ENCODE peak calls at places on chromosomes 5 and 9, in eight cellular contexts. C, L, N, E, Y, G, Z and B are unnamed samples. For H3K79me2, H3K27me3 and H3K4me1, the result is how much of the 10 kb centered on the place peaks cover.

GRCh38 chr5:113221294-113222176 is 213.3 kb downstream of the TSSK1B start:
- DNase-seq in C (no peak), L (no peak), N (peak), E (no peak), Y (no peak), G (no peak), Z (no peak), B (no peak)

GRCh38 chr5:66821626-66822429 is 225.6 kb downstream of the MAST4 start:
- DNase-seq in C (no peak), L (no peak), N (no peak), E (no peak), Y (no peak), G (peak), Z (no peak), B (no peak)

GRCh38 chr9:81492710-81493447 is 196.5 kb downstream of the TLE1 start:
- DNase-seq in C (no peak), L (no peak), N (no peak), E (no peak), Y (peak), G (peak), Z (no peak), B (no peak)

GRCh38 chr5:3325206-3325605 is 270.4 kb upstream of the IRX1 start:
- DNase-seq in C (no peak), L (no peak), N (no peak), E (peak), Y (no peak), G (peak), Z (peak), B (no peak)

GRCh38 chr9:109708507-109708945 is 71.5 kb upstream of the PALM2AKAP2 start:
- DNase-seq in C (no peak), L (no peak), N (no peak), E (no peak), Y (no peak), G (no peak), Z (no peak), B (no peak)

GRCh38 chr5:115184780-115185179 is 15.1 kb upstream of the TRIM36 start:
- DNase-seq in C (no peak), L (no peak), N (no peak), E (no peak), Y (no peak), G (no peak), Z (no peak), B (no peak)

GRCh38 chr9:34259315-34259714 is 69.8 kb downstream of the KIF24 start:
- DNase-seq in C (no peak), L (no peak), N (no peak), E (no peak), Y (no peak), G (no peak), Z (no peak), B (no peak)

GRCh38 chr9:109499631-109500120 is 1.6 kb upstream of the PTPN3 start:
- DNase-seq in C (no peak), L (no peak), N (peak), E (no peak), Y (peak), G (no peak), Z (peak), B (no peak)

GRCh38 chr5:98933446-98934072 is 4.8 kb upstream of the CHD1 start:
- DNase-seq in C (no peak), L (no peak), N (no peak), E (no peak), Y (no peak), G (no peak), Z (no peak), B (peak)

GRCh38 chr5:11890777-11891176 is 13.5 kb downstream of the CTNND2 start:
- DNase-seq in C (no peak), L (no peak), N (peak), E (peak), Y (no peak), G (no peak), Z (no peak), B (no peak)

GRCh38 chr5:102221949-102222348 is 74.1 kb downstream of the SLCO4C1 start:
- DNase-seq in C (no peak), L (no peak), N (no peak), E (no peak), Y (no peak), G (no peak), Z (no peak), B (no peak)

GRCh38 chr5:113487779-113488644 is at the start of gene MCC:
- DNase-seq in C (peak), L (peak), N (peak), E (peak), Y (peak), G (peak), Z (peak), B (no peak)

GRCh38 chr5:43514471-43514815 is 505 bp downstream of the C5orf34 start:
- DNase-seq in C (no peak), L (no peak), N (peak), E (no peak), Y (peak), G (peak), Z (no peak), B (no peak)

GRCh38 chr5:112794410-112794809 is 56.7 kb downstream of the APC start:
- DNase-seq in C (no peak), L (no peak), N (no peak), E (no peak), Y (no peak), G (no peak), Z (no peak), B (no peak)

GRCh38 chr5:17217421-17218352 is at the start of gene BASP1:
- DNase-seq in C (no peak), L (peak), N (peak), E (peak), Y (no peak), G (peak), Z (peak), B (peak)

GRCh38 chr5:179371681-179372675 is 26.7 kb upstream of the ADAMTS2 start:
- DNase-seq in C (no peak), L (no peak), N (no peak), E (no peak), Y (no peak), G (no peak), Z (no peak), B (no peak)

GRCh38 chr5:42840279-42840678 is 28.6 kb upstream of the SELENOP start:
- DNase-seq in C (no peak), L (no peak), N (no peak), E (no peak), Y (peak), G (peak), Z (no peak), B (no peak)

GRCh38 chr5:471750-472058 is 28.7 kb downstream of the EXOC3 start:
- DNase-seq in C (no peak), L (no peak), N (no peak), E (no peak), Y (no peak), G (no peak), Z (no peak), B (no peak)

GRCh38 chr9:92242115-92242778 is 51.2 kb downstream of the IARS1 start:
- DNase-seq in C (no peak), L (peak), N (peak), E (peak), Y (no peak), G (peak), Z (peak), B (no peak)

GRCh38 chr5:61563401-61563800 is 231.3 kb downstream of the ZSWIM6 start:
- DNase-seq in C (no peak), L (no peak), N (no peak), E (no peak), Y (no peak), G (peak), Z (no peak), B (no peak)

GRCh38 chr5:74822288-74822687 is 43.9 kb downstream of the FAM169A start:
- DNase-seq in C (no peak), L (no peak), N (no peak), E (no peak), Y (no peak), G (no peak), Z (no peak), B (no peak)

GRCh38 chr9:116686693-116687073 is 422 bp upstream of the TRIM32 start:
- DNase-seq in C (no peak), L (no peak), N (peak), E (no peak), Y (peak), G (no peak), Z (no peak), B (no peak)

GRCh38 chr5:147830035-147830434 is 1.4 kb downstream of the SPINK1 start:
- DNase-seq in C (no peak), L (no peak), N (no peak), E (no peak), Y (peak), G (no peak), Z (no peak), B (no peak)

GRCh38 chr9:613771-614347 is 227.6 kb upstream of the DMRT1 start:
- DNase-seq in C (peak), L (peak), N (peak), E (peak), Y (peak), G (peak), Z (peak), B (peak)

GRCh38 chr9:21993893-21994525 is at the start of gene CDKN2A:
- DNase-seq in C (no peak), L (peak), N (peak), E (peak), Y (no peak), G (peak), Z (peak), B (peak)

GRCh38 chr9:18632624-18633407 is 158.9 kb downstream of the ADAMTSL1 start:
- DNase-seq in C (no peak), L (peak), N (no peak), E (no peak), Y (no peak), G (peak), Z (no peak), B (no peak)

GRCh38 chr9:130189840-130190239 is 17.6 kb downstream of the NCS1 start:
- DNase-seq in C (no peak), L (no peak), N (no peak), E (no peak), Y (no peak), G (no peak), Z (no peak), B (no peak)
- H3K79me2 ChIP-seq in C (half or more), L (half or more), N (half or more), E (under half), Y (under half), G (half or more), Z (half or more), B (under half)

GRCh38 chr5:53556001-53556400 is 4.4 kb upstream of the NDUFS4 start:
- DNase-seq in C (no peak), L (no peak), N (no peak), E (no peak), Y (no peak), G (no peak), Z (no peak), B (no peak)

GRCh38 chr5:53557386-53557785 is 3.1 kb upstream of the NDUFS4 start:
- DNase-seq in C (no peak), L (no peak), N (no peak), E (no peak), Y (no peak), G (peak), Z (no peak), B (no peak)

GRCh38 chr5:53558966-53559365 is 1.5 kb upstream of the NDUFS4 start:
- DNase-seq in C (no peak), L (no peak), N (no peak), E (no peak), Y (no peak), G (no peak), Z (no peak), B (no peak)

GRCh38 chr5:53560506-53561191 is at the start of gene NDUFS4:
- DNase-seq in C (peak), L (peak), N (peak), E (peak), Y (peak), G (peak), Z (peak), B (peak)

DNA sequence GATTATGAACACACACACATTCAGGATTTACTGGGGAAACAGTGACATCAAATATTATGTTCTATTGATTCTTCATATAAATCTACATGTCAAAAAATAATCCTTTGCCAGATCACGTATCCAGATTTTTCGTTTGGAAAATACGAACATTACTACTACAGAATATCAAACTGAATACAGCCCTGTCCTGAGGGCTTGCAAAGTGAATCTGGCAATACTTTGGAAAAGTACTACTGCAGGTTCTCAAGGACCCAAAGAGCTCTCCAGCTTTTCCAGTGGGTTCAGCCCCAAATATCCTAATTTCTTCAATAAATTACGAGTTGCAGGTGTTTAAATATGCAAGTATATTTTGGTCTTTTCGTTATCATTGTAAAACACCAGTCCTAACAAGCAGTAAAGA is 411 bp upstream of the NDUFS4 start:
- DNase-seq in C (no peak), L (no peak), N (no peak), E (no peak), Y (no peak), G (no peak), Z (no peak), B (no peak)
- H3K27me3 ChIP-seq in C (under half), L (under half), N (under half), E (under half), Y (under half), G (under half), Z (under half), B (under half)

GRCh38 chr5:14107536-14107935 is 35.6 kb upstream of the TRIO start:
- DNase-seq in C (no peak), L (no peak), N (no peak), E (no peak), Y (no peak), G (no peak), Z (no peak), B (no peak)
- H3K4me1 ChIP-seq in C (under half), L (under half), N (under half), E (under half), Y (under half), G (under half), Z (under half), B (under half)

DNA sequence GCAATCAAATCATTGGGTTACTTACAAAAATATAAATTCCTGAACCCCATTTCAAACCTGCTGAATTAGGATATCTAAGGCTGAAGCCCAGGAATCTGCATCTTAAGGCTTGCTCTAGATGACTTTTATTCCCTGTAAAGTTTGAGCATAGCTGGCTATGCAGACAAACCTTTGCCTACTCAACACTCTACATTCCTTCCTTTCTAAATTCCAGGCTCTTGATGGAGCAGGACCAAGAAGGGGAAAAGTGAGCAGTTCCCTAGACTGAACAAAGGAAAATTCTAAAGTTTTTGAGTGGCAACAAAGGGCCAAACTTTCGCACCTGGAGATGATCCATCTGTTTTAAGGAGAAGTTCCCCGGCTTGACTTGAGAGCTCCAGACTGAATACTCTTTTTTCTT is 9.8 kb upstream of the ADRA1B start:
- DNase-seq in C (no peak), L (no peak), N (no peak), E (no peak), Y (no peak), G (no peak), Z (no peak), B (no peak)
- H3K79me2 ChIP-seq in C (under half), L (under half), N (under half), E (under half), Y (under half), G (under half), Z (under half), B (under half)

GRCh38 chr5:140870221-140871201 is 1.8 kb downstream of the PCDHA11 start:
- DNase-seq in C (no peak), L (no peak), N (no peak), E (no peak), Y (no peak), G (no peak), Z (no peak), B (no peak)

GRCh38 chr5:140869555-140869886 is 764 bp downstream of the PCDHA11 start:
- DNase-seq in C (peak), L (no peak), N (no peak), E (no peak), Y (no peak), G (no peak), Z (no peak), B (no peak)

GRCh38 chr5:140868721-140869554 is at the start of gene PCDHA11:
- DNase-seq in C (peak), L (peak), N (peak), E (peak), Y (peak), G (no peak), Z (peak), B (no peak)
- H3K27me3 ChIP-seq in C (under half), L (under half), N (under half), E (under half), Y (under half), G (under half), Z (under half), B (under half)

GRCh38 chr5:40409600-40409999 is 270.1 kb upstream of the PTGER4 start:
- DNase-seq in C (no peak), L (no peak), N (no peak), E (no peak), Y (no peak), G (no peak), Z (no peak), B (no peak)
- H3K4me1 ChIP-seq in C (under half), L (under half), N (under half), E (under half), Y (under half), G (under half), Z (under half), B (under half)

DNA sequence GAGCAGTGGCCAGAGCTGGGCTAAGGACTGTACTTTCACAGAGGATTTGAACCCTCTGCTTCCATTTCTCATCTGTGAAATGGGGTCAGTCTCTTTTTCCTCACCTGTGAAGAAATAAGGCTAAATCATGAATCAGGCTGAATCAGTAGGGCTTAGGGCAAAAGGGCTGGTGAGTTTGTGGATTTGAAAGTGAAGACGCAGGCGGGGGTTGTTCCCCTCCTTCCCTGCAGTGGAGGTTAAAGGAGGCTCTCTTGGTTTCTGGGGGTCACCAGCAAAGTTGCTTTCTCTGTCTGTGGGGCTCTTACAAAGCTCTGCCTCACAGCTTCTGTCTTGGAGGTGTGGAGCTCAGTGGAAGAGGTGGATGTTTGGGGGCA is 17.6 kb upstream of the NDST1 start:
- DNase-seq in C (no peak), L (no peak), N (no peak), E (no peak), Y (no peak), G (no peak), Z (no peak), B (no peak)
- H3K79me2 ChIP-seq in C (half or more), L (half or more), N (half or more), E (half or more), Y (half or more), G (half or more), Z (half or more), B (under half)

GRCh38 chr9:138022121-138022741 is 144.6 kb downstream of the CACNA1B start:
- DNase-seq in C (peak), L (no peak), N (peak), E (peak), Y (no peak), G (peak), Z (peak), B (no peak)

GRCh38 chr9:138021251-138022056 is 143.9 kb downstream of the CACNA1B start:
- DNase-seq in C (no peak), L (no peak), N (no peak), E (no peak), Y (no peak), G (no peak), Z (no peak), B (no peak)

GRCh38 chr9:138022756-138023393 is 145.3 kb downstream of the CACNA1B start:
- DNase-seq in C (no peak), L (no peak), N (peak), E (peak), Y (no peak), G (peak), Z (peak), B (no peak)

GRCh38 chr9:138020120-138020794 is 142.7 kb downstream of the CACNA1B start:
- DNase-seq in C (no peak), L (no peak), N (no peak), E (peak), Y (no peak), G (no peak), Z (no peak), B (no peak)

GRCh38 chr9:138020795-138021182 is 143.2 kb downstream of the CACNA1B start:
- DNase-seq in C (no peak), L (no peak), N (no peak), E (no peak), Y (no peak), G (no peak), Z (no peak), B (no peak)
- H3K27me3 ChIP-seq in C (under half), L (under half), N (under half), E (under half), Y (under half), G (under half), Z (under half), B (under half)

GRCh38 chr9:121283856-121284732 is 16.1 kb downstream of the GSN start:
- DNase-seq in C (no peak), L (no peak), N (no peak), E (no peak), Y (no peak), G (no peak), Z (peak), B (no peak)
- H3K4me1 ChIP-seq in C (half or more), L (half or more), N (under half), E (under half), Y (half or more), G (half or more), Z (under half), B (under half)

GRCh38 chr9:127526655-127527559 is 75.6 kb downstream of the LRSAM1 start:
- DNase-seq in C (no peak), L (no peak), N (no peak), E (peak), Y (no peak), G (no peak), Z (no peak), B (no peak)

GRCh38 chr9:127524373-127524772 is 73.1 kb downstream of the LRSAM1 start:
- DNase-seq in C (no peak), L (no peak), N (peak), E (peak), Y (no peak), G (no peak), Z (peak), B (no peak)

GRCh38 chr9:127527560-127528268 is 76.4 kb downstream of the LRSAM1 start:
- DNase-seq in C (no peak), L (no peak), N (no peak), E (no peak), Y (no peak), G (no peak), Z (no peak), B (no peak)

GRCh38 chr9:127523312-127523851 is 72.1 kb downstream of the LRSAM1 start:
- DNase-seq in C (peak), L (no peak), N (peak), E (peak), Y (no peak), G (no peak), Z (no peak), B (peak)

DNA sequence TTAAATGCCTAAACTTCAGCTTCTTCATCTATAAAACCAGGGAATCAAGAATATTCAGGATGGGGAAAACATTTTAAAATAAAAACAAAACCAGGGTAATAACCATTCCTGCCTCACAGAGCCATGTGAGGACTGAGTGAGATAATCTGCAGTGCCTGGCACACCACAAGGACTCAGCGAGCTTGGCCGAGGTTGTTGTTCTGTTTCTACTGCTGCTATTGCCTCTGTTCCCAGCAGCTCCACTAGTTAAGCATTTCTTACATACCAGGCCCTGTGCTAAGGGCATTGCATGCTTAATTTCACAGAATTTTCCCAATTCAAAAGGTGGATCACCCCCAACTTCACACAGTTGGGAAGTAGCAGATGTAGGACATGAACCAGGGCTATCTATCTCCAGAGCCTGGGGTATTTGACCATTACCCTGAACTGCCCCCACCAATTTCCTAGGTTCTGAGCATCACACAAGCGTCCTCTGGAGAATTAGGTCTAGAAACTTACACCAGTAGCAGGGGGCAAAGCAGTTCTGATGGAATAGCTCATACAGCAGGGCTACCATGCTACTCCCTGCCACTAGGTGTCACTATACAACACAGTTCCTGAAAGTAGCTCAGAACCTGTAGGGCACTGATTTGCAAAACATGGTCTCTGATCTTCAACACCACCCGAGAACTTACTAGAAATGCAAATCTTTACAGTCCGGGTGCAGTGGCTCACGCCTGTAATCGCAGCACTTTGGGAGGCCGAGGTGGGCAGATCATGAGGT is 74.3 kb downstream of the LRSAM1 start:
- DNase-seq in C (peak), L (no peak), N (peak), E (peak), Y (peak), G (no peak), Z (peak), B (peak)
- H3K79me2 ChIP-seq in C (under half), L (under half), N (under half), E (under half), Y (under half), G (half or more), Z (under half), B (under half)